ENCODE peak calls at places on chromosomes 1 and 21, in nine cellular contexts. One of them, this sample, is unnamed.

GRCh38 chr1:12775443-12775842 is 1.9 kb downstream of the PRAMEF12 start:
- DNase-seq in NCI-H510A treated with DMSO at 0.1 percent for 48 hours: no peak
- DNase-seq in heart right ventricle: no peak
- DNase-seq in dermis microvascular lymphatic vessel endothelial cell: no peak
- DNase-seq in MV-4-11: no peak
- DNase-seq in T-helper 17 cell: no peak
- DNase-seq in HS-5: no peak
- DNase-seq in stimulated activated CD4-positive, alpha-beta T cell treated with anti-CD3 and anti-CD28 coated beads, Interleukin-1b, Interleukin-23, amount 100 ng/mL, for 24 hours: no peak
- DNase-seq in HEK293T: no peak
- DNase-seq in this sample: no peak

GRCh38 chr1:223363057-223363855 is 720 bp downstream of the SUSD4 start:
- DNase-seq in dermis microvascular lymphatic vessel endothelial cell: no peak
- DNase-seq in stimulated activated CD4-positive, alpha-beta T cell treated with anti-CD3 and anti-CD28 coated beads, Interleukin-1b, Interleukin-23, amount 100 ng/mL, for 24 hours: no peak
- DNase-seq in MV-4-11: no peak
- DNase-seq in T-helper 17 cell: no peak
- DNase-seq in HS-5: no peak
- DNase-seq in HEK293T: peak; percentile 37
- DNase-seq in NCI-H510A treated with DMSO at 0.1 percent for 48 hours: peak; percentile 17
- DNase-seq in heart right ventricle: peak; percentile 52
- DNase-seq in this sample: peak; percentile 9

GRCh38 chr1:159869173-159869572 is 6.7 kb upstream of the VSIG8 start:
- DNase-seq in dermis microvascular lymphatic vessel endothelial cell: no peak
- DNase-seq in stimulated activated CD4-positive, alpha-beta T cell treated with anti-CD3 and anti-CD28 coated beads, Interleukin-1b, Interleukin-23, amount 100 ng/mL, for 24 hours: no peak
- DNase-seq in heart right ventricle: no peak
- DNase-seq in HS-5: no peak
- DNase-seq in T-helper 17 cell: no peak
- DNase-seq in NCI-H510A treated with DMSO at 0.1 percent for 48 hours: peak; percentile 44
- DNase-seq in HEK293T: no peak
- DNase-seq in MV-4-11: peak; percentile 30
- DNase-seq in this sample: peak; percentile 27

GRCh38 chr1:170153417-170153816 is 7.7 kb downstream of the NTMT2 start:
- DNase-seq in heart right ventricle: no peak
- DNase-seq in T-helper 17 cell: no peak
- DNase-seq in dermis microvascular lymphatic vessel endothelial cell: no peak
- DNase-seq in stimulated activated CD4-positive, alpha-beta T cell treated with anti-CD3 and anti-CD28 coated beads, Interleukin-1b, Interleukin-23, amount 100 ng/mL, for 24 hours: no peak
- DNase-seq in MV-4-11: no peak
- DNase-seq in NCI-H510A treated with DMSO at 0.1 percent for 48 hours: no peak
- DNase-seq in HEK293T: no peak
- DNase-seq in HS-5: no peak
- DNase-seq in this sample: no peak

GRCh38 chr21:31257265-31257664 is 86.8 kb downstream of the TIAM1 start:
- DNase-seq in heart right ventricle: no peak
- DNase-seq in T-helper 17 cell: no peak
- DNase-seq in NCI-H510A treated with DMSO at 0.1 percent for 48 hours: no peak
- DNase-seq in dermis microvascular lymphatic vessel endothelial cell: no peak
- DNase-seq in stimulated activated CD4-positive, alpha-beta T cell treated with anti-CD3 and anti-CD28 coated beads, Interleukin-1b, Interleukin-23, amount 100 ng/mL, for 24 hours: no peak
- DNase-seq in HS-5: no peak
- DNase-seq in MV-4-11: no peak
- DNase-seq in HEK293T: no peak
- DNase-seq in this sample: no peak

GRCh38 chr1:101346419-101346818 is 109.6 kb downstream of the S1PR1 start:
- DNase-seq in HS-5: no peak
- DNase-seq in NCI-H510A treated with DMSO at 0.1 percent for 48 hours: no peak
- DNase-seq in dermis microvascular lymphatic vessel endothelial cell: no peak
- DNase-seq in MV-4-11: no peak
- DNase-seq in HEK293T: no peak
- DNase-seq in stimulated activated CD4-positive, alpha-beta T cell treated with anti-CD3 and anti-CD28 coated beads, Interleukin-1b, Interleukin-23, amount 100 ng/mL, for 24 hours: no peak
- DNase-seq in T-helper 17 cell: no peak
- DNase-seq in heart right ventricle: no peak
- DNase-seq in this sample: no peak

GRCh38 chr21:32306021-32306780 is 7.5 kb downstream of the MRAP start:
- DNase-seq in HEK293T: peak; percentile 68
- DNase-seq in heart right ventricle: peak; percentile 35
- DNase-seq in T-helper 17 cell: no peak
- DNase-seq in stimulated activated CD4-positive, alpha-beta T cell treated with anti-CD3 and anti-CD28 coated beads, Interleukin-1b, Interleukin-23, amount 100 ng/mL, for 24 hours: no peak
- DNase-seq in NCI-H510A treated with DMSO at 0.1 percent for 48 hours: no peak
- DNase-seq in dermis microvascular lymphatic vessel endothelial cell: peak; percentile 68
- DNase-seq in MV-4-11: no peak
- DNase-seq in HS-5: no peak
- DNase-seq in this sample: no peak

GRCh38 chr1:152623203-152623844 is 421 bp upstream of the LCE3A start:
- DNase-seq in HEK293T: peak; percentile 69
- DNase-seq in MV-4-11: peak; percentile 45
- DNase-seq in heart right ventricle: no peak
- DNase-seq in HS-5: no peak
- DNase-seq in T-helper 17 cell: no peak
- DNase-seq in stimulated activated CD4-positive, alpha-beta T cell treated with anti-CD3 and anti-CD28 coated beads, Interleukin-1b, Interleukin-23, amount 100 ng/mL, for 24 hours: no peak
- DNase-seq in NCI-H510A treated with DMSO at 0.1 percent for 48 hours: no peak
- DNase-seq in dermis microvascular lymphatic vessel endothelial cell: no peak
- DNase-seq in this sample: no peak

GRCh38 chr1:114453361-114453784 is 57.6 kb downstream of the TRIM33 start:
- DNase-seq in NCI-H510A treated with DMSO at 0.1 percent for 48 hours: no peak
- DNase-seq in HEK293T: no peak
- DNase-seq in T-helper 17 cell: no peak
- DNase-seq in stimulated activated CD4-positive, alpha-beta T cell treated with anti-CD3 and anti-CD28 coated beads, Interleukin-1b, Interleukin-23, amount 100 ng/mL, for 24 hours: no peak
- DNase-seq in HS-5: no peak
- DNase-seq in MV-4-11: no peak
- DNase-seq in heart right ventricle: no peak
- DNase-seq in dermis microvascular lymphatic vessel endothelial cell: no peak
- DNase-seq in this sample: no peak

GRCh38 chr1:3777647-3778589 is 5.4 kb downstream of the SMIM1 start:
- DNase-seq in HS-5: no peak
- DNase-seq in MV-4-11: no peak
- DNase-seq in NCI-H510A treated with DMSO at 0.1 percent for 48 hours: no peak
- DNase-seq in T-helper 17 cell: no peak
- DNase-seq in HEK293T: no peak
- DNase-seq in heart right ventricle: no peak
- DNase-seq in stimulated activated CD4-positive, alpha-beta T cell treated with anti-CD3 and anti-CD28 coated beads, Interleukin-1b, Interleukin-23, amount 100 ng/mL, for 24 hours: no peak
- DNase-seq in dermis microvascular lymphatic vessel endothelial cell: no peak
- DNase-seq in this sample: peak; percentile 9

GRCh38 chr21:42754270-42754933 is 101.0 kb downstream of the PDE9A start:
- DNase-seq in dermis microvascular lymphatic vessel endothelial cell: no peak
- DNase-seq in stimulated activated CD4-positive, alpha-beta T cell treated with anti-CD3 and anti-CD28 coated beads, Interleukin-1b, Interleukin-23, amount 100 ng/mL, for 24 hours: no peak
- DNase-seq in heart right ventricle: no peak
- DNase-seq in HS-5: no peak
- DNase-seq in NCI-H510A treated with DMSO at 0.1 percent for 48 hours: no peak
- DNase-seq in HEK293T: no peak
- DNase-seq in T-helper 17 cell: no peak
- DNase-seq in MV-4-11: no peak
- DNase-seq in this sample: no peak

GRCh38 chr1:36591278-36591677 is 108.6 kb upstream of the CSF3R start:
- DNase-seq in heart right ventricle: no peak
- DNase-seq in HS-5: no peak
- DNase-seq in T-helper 17 cell: no peak
- DNase-seq in dermis microvascular lymphatic vessel endothelial cell: no peak
- DNase-seq in stimulated activated CD4-positive, alpha-beta T cell treated with anti-CD3 and anti-CD28 coated beads, Interleukin-1b, Interleukin-23, amount 100 ng/mL, for 24 hours: no peak
- DNase-seq in MV-4-11: no peak
- DNase-seq in NCI-H510A treated with DMSO at 0.1 percent for 48 hours: no peak
- DNase-seq in HEK293T: no peak
- DNase-seq in this sample: no peak

GRCh38 chr1:33299461-33300155 is 21.3 kb downstream of the A3GALT2 start:
- DNase-seq in stimulated activated CD4-positive, alpha-beta T cell treated with anti-CD3 and anti-CD28 coated beads, Interleukin-1b, Interleukin-23, amount 100 ng/mL, for 24 hours: no peak
- DNase-seq in T-helper 17 cell: no peak
- DNase-seq in dermis microvascular lymphatic vessel endothelial cell: no peak
- DNase-seq in NCI-H510A treated with DMSO at 0.1 percent for 48 hours: no peak
- DNase-seq in heart right ventricle: no peak
- DNase-seq in MV-4-11: no peak
- DNase-seq in HS-5: no peak
- DNase-seq in HEK293T: no peak
- DNase-seq in this sample: no peak

GRCh38 chr1:24161270-24161669 is 18.3 kb upstream of the IL22RA1 start:
- DNase-seq in T-helper 17 cell: no peak
- DNase-seq in HEK293T: no peak
- DNase-seq in heart right ventricle: no peak
- DNase-seq in dermis microvascular lymphatic vessel endothelial cell: no peak
- DNase-seq in NCI-H510A treated with DMSO at 0.1 percent for 48 hours: no peak
- DNase-seq in MV-4-11: no peak
- DNase-seq in HS-5: no peak
- DNase-seq in stimulated activated CD4-positive, alpha-beta T cell treated with anti-CD3 and anti-CD28 coated beads, Interleukin-1b, Interleukin-23, amount 100 ng/mL, for 24 hours: no peak
- DNase-seq in this sample: no peak

This sample was measured in NCI-H146.